ENCODE peak calls at places on chromosomes 6 and 20, in four cellular contexts. One of them, this sample, is unnamed.

GRCh38 chr20:9179193-9179802 is 110.4 kb downstream of the PLCB4 start:
- DNase-seq in IMR-90: peak; percentile 50
- DNase-seq in trophoblast cell: no peak
- DNase-seq in GM23248: peak; percentile 68
- DNase-seq in this sample: no peak

GRCh38 chr6:25659633-25660368 is 7.8 kb downstream of the SCGN start:
- DNase-seq in IMR-90: no peak
- DNase-seq in GM23248: no peak
- DNase-seq in trophoblast cell: no peak
- DNase-seq in this sample: no peak

GRCh38 chr6:33806795-33807194 is 3.0 kb upstream of the MLN start:
- DNase-seq in trophoblast cell: no peak
- DNase-seq in GM23248: no peak
- DNase-seq in IMR-90: no peak
- DNase-seq in this sample: no peak

GRCh38 chr6:111689946-111690345 is 84.3 kb upstream of the TRAF3IP2 start:
- DNase-seq in IMR-90: no peak
- DNase-seq in trophoblast cell: no peak
- DNase-seq in GM23248: no peak
- DNase-seq in this sample: no peak

GRCh38 chr6:45419574-45420082 is 41.9 kb upstream of the SUPT3H start:
- DNase-seq in trophoblast cell: peak; percentile 71
- DNase-seq in GM23248: no peak
- DNase-seq in IMR-90: no peak
- DNase-seq in this sample: peak; percentile 45

GRCh38 chr20:54061106-54061881 is 9.1 kb downstream of the BCAS1 start:
- DNase-seq in IMR-90: peak; percentile 7
- DNase-seq in GM23248: peak; percentile 87
- DNase-seq in trophoblast cell: no peak
- DNase-seq in this sample: no peak

GRCh38 chr6:51926125-51926524 is 161.3 kb downstream of the PKHD1 start:
- DNase-seq in GM23248: no peak
- DNase-seq in trophoblast cell: peak; percentile 12
- DNase-seq in IMR-90: no peak
- DNase-seq in this sample: no peak

GRCh38 chr6:6319947-6320811 is at the start of gene F13A1:
- DNase-seq in GM23248: no peak
- DNase-seq in trophoblast cell: no peak
- DNase-seq in IMR-90: no peak
- DNase-seq in this sample: no peak

GRCh38 chr6:52162940-52163908 is 23.0 kb upstream of the IL17A start:
- DNase-seq in trophoblast cell: peak; percentile 74
- DNase-seq in GM23248: peak; percentile 40
- DNase-seq in IMR-90: peak; percentile 30
- DNase-seq in this sample: no peak

GRCh38 chr6:32852844-32853540 is 512 bp downstream of the TAP1 start:
- DNase-seq in GM23248: peak; percentile 67
- DNase-seq in IMR-90: peak; percentile 18
- DNase-seq in trophoblast cell: peak; percentile 55
- DNase-seq in this sample: peak; percentile 50

GRCh38 chr6:164751395-164751794 is 558.0 kb downstream of the C6orf118 start:
- DNase-seq in trophoblast cell: no peak
- DNase-seq in GM23248: no peak
- DNase-seq in IMR-90: no peak
- DNase-seq in this sample: no peak

GRCh38 chr6:78611886-78612480 is 255.4 kb upstream of the IRAK1BP1 start:
- DNase-seq in trophoblast cell: peak; percentile 43
- DNase-seq in IMR-90: no peak
- DNase-seq in GM23248: peak; percentile 57
- DNase-seq in this sample: no peak

GRCh38 chr6:41650120-41650519 is 11.9 kb downstream of the MDFI start:
- DNase-seq in IMR-90: no peak
- DNase-seq in GM23248: no peak
- DNase-seq in trophoblast cell: no peak
- DNase-seq in this sample: no peak

GRCh38 chr20:61603715-61604114 is 351.7 kb downstream of the CDH4 start:
- DNase-seq in IMR-90: no peak
- DNase-seq in trophoblast cell: no peak
- DNase-seq in GM23248: no peak
- DNase-seq in this sample: no peak

GRCh38 chr6:143863754-143864153 is 520 bp upstream of the ZC2HC1B start:
- DNase-seq in GM23248: no peak
- DNase-seq in trophoblast cell: no peak
- DNase-seq in IMR-90: no peak
- DNase-seq in this sample: no peak

GRCh38 chr6:151317206-151317994 is 74.0 kb downstream of the ZBTB2 start:
- DNase-seq in trophoblast cell: peak; percentile 92
- DNase-seq in IMR-90: peak; percentile 90
- DNase-seq in GM23248: peak; percentile 77
- DNase-seq in this sample: no peak

GRCh38 chr6:34852406-34853085 is 35.3 kb downstream of the TAF11 start:
- DNase-seq in IMR-90: no peak
- DNase-seq in trophoblast cell: no peak
- DNase-seq in GM23248: no peak
- DNase-seq in this sample: no peak

GRCh38 chr6:130529569-130530149 is 163.8 kb downstream of the TMEM200A start:
- DNase-seq in GM23248: no peak
- DNase-seq in IMR-90: no peak
- DNase-seq in trophoblast cell: no peak
- DNase-seq in this sample: no peak

GRCh38 chr6:158688860-158689259 is 39.0 kb downstream of the SYTL3 start:
- DNase-seq in GM23248: peak; percentile 50
- DNase-seq in trophoblast cell: no peak
- DNase-seq in IMR-90: peak; percentile 67
- DNase-seq in this sample: no peak

GRCh38 chr6:126957721-126958120 is 160.8 kb upstream of the RSPO3 start:
- DNase-seq in trophoblast cell: no peak
- DNase-seq in IMR-90: no peak
- DNase-seq in GM23248: no peak
- DNase-seq in this sample: no peak

GRCh38 chr6:43217351-43217750 is 11.9 kb downstream of the DNPH1 start:
- DNase-seq in IMR-90: no peak
- DNase-seq in trophoblast cell: no peak
- DNase-seq in GM23248: no peak
- DNase-seq in this sample: no peak

GRCh38 chr20:23118766-23119165 is 32.6 kb upstream of the CD93 start:
- DNase-seq in IMR-90: no peak
- DNase-seq in trophoblast cell: peak; percentile 91
- DNase-seq in GM23248: no peak
- DNase-seq in this sample: no peak

GRCh38 chr6:156948807-156949206 is 171.6 kb downstream of the ARID1B start:
- DNase-seq in GM23248: peak; percentile 83
- DNase-seq in IMR-90: peak; percentile 97
- DNase-seq in trophoblast cell: peak; percentile 84
- DNase-seq in this sample: no peak

GRCh38 chr6:135875446-135875845 is 23.9 kb downstream of the PDE7B start:
- DNase-seq in IMR-90: peak; percentile 54
- DNase-seq in trophoblast cell: no peak
- DNase-seq in GM23248: no peak
- DNase-seq in this sample: no peak

GRCh38 chr6:121614115-121614514 is 178.7 kb downstream of the GJA1 start:
- DNase-seq in IMR-90: no peak
- DNase-seq in trophoblast cell: peak; percentile 70
- DNase-seq in GM23248: no peak
- DNase-seq in this sample: no peak

GRCh38 chr20:19886666-19887288 is 128.7 kb downstream of the RIN2 start:
- DNase-seq in IMR-90: peak; percentile 56
- DNase-seq in GM23248: no peak
- DNase-seq in trophoblast cell: no peak
- DNase-seq in this sample: no peak
- H3K27me3 ChIP-seq in IMR-90: no peaks in the 10 kb centered on the region
- H3K27me3 ChIP-seq in GM23248: no peaks in the 10 kb centered on the region
- H3K27me3 ChIP-seq in trophoblast cell: no peaks in the 10 kb centered on the region
- H3K27me3 ChIP-seq in this sample: peaks cover 7% of the 10 kb centered on the region

DNA sequence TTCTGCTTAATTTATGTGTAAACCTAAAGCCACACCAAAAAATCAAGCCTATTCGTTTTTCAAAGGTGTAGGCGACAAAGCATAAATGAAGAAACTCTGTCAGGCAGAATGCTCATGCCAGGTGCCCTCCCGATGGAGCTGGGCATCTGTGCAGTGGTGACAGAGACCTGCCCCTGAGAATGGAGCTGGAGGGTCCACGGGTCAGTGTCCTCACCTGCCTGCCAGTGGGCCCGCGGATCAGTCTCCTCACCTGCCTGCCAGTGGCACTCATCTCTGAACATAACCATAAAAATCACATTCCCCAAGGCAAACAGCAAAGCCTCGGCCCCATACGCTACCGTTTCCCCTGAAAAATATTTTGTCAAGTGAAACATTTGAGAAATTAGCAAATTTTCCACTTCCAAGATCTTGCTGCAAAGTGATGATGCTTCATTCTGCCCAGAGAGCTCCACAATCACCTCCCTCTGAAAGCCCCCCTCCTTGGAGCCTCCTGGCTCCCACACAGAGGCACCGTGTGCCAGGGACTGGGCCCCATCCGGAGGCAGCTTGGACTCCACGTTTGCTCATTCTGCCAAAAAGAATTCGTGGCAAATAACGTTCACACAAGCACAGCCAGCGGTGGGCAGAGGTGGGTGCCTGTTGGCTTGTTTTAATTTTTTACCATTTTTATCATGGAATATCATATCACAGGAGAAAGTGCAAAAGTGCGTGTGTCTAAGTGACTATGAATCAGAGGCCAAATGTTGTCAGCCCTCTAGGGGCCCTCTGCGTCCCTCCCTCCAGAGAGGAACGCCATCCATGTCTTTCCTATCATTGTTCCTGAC is 88.8 kb downstream of the YTHDF1 start:
- DNase-seq in IMR-90: no peak
- DNase-seq in trophoblast cell: no peak
- DNase-seq in GM23248: no peak
- DNase-seq in this sample: no peak
- H3K27me3 ChIP-seq in IMR-90: peaks cover 37% of the 10 kb centered on the region
- H3K27me3 ChIP-seq in trophoblast cell: no peaks in the 10 kb centered on the region
- H3K27me3 ChIP-seq in GM23248: peaks cover 53% of the 10 kb centered on the region
- H3K27me3 ChIP-seq in this sample: no peaks in the 10 kb centered on the region

GRCh38 chr6:149984778-149985177 is 21.0 kb downstream of the ULBP1 start:
- DNase-seq in GM23248: no peak
- DNase-seq in IMR-90: no peak
- DNase-seq in trophoblast cell: no peak
- DNase-seq in this sample: no peak

GRCh38 chr6:149983145-149983544 is 19.4 kb downstream of the ULBP1 start:
- DNase-seq in GM23248: no peak
- DNase-seq in trophoblast cell: no peak
- DNase-seq in IMR-90: no peak
- DNase-seq in this sample: no peak

GRCh38 chr6:149987602-149988107 is 23.9 kb downstream of the ULBP1 start:
- DNase-seq in GM23248: no peak
- DNase-seq in IMR-90: no peak
- DNase-seq in trophoblast cell: no peak
- DNase-seq in this sample: no peak

GRCh38 chr6:149988550-149989336 is 25.0 kb downstream of the ULBP1 start:
- DNase-seq in trophoblast cell: no peak
- DNase-seq in GM23248: no peak
- DNase-seq in IMR-90: no peak
- DNase-seq in this sample: no peak

GRCh38 chr6:149985506-149985937 is 21.8 kb downstream of the ULBP1 start:
- DNase-seq in GM23248: peak; percentile 31
- DNase-seq in trophoblast cell: no peak
- DNase-seq in IMR-90: no peak
- DNase-seq in this sample: no peak
- H3K27me3 ChIP-seq in GM23248: peaks cover 78% of the 10 kb centered on the region
- H3K27me3 ChIP-seq in trophoblast cell: peaks cover 52% of the 10 kb centered on the region
- H3K27me3 ChIP-seq in IMR-90: peaks cover 63% of the 10 kb centered on the region
- H3K27me3 ChIP-seq in this sample: peaks cover 53% of the 10 kb centered on the region

GRCh38 chr20:24199493-24199892 is 210.9 kb upstream of the GGTLC1 start:
- DNase-seq in GM23248: no peak
- DNase-seq in IMR-90: no peak
- DNase-seq in trophoblast cell: no peak
- DNase-seq in this sample: no peak

GRCh38 chr20:24194133-24194532 is 205.6 kb upstream of the GGTLC1 start:
- DNase-seq in GM23248: no peak
- DNase-seq in trophoblast cell: no peak
- DNase-seq in IMR-90: no peak
- DNase-seq in this sample: no peak
- H3K27me3 ChIP-seq in GM23248: no peaks in the 10 kb centered on the region
- H3K27me3 ChIP-seq in trophoblast cell: no peaks in the 10 kb centered on the region
- H3K27me3 ChIP-seq in IMR-90: no peaks in the 10 kb centered on the region
- H3K27me3 ChIP-seq in this sample: no peaks in the 10 kb centered on the region

This sample was measured in CD4-positive, CD25-positive, alpha-beta regulatory T cell.